ENCODE peak calls at places on chromosomes 12 and 14, in six cellular contexts. H is AG10803; N is brain microvascular endothelial cell; S is dorsolateral prefrontal cortex; E is CD8-positive, alpha-beta memory T cell; R is right lobe of liver. Q is an unnamed sample.

GRCh38 chr12:44381341-44381740 is 494.8 kb downstream of the NELL2 start:
- DNase-seq in H (no peak), N (no peak), S (no peak), E (no peak), R (no peak), Q (no peak)

GRCh38 chr14:20143911-20144310 is 5.3 kb downstream of the OR4N5 start:
- DNase-seq in H (no peak), N (no peak), S (no peak), E (no peak), R (no peak), Q (no peak)

GRCh38 chr12:125684968-125685790 is 619.9 kb downstream of the AACS start:
- DNase-seq in H (no peak), N (no peak), S (no peak), E (no peak), R (no peak), Q (peak)

GRCh38 chr12:131046813-131047788 is 93.4 kb downstream of the ADGRD1 start:
- DNase-seq in H (no peak), N (no peak), S (no peak), E (no peak), R (no peak), Q (no peak)

GRCh38 chr12:89856431-89856830 is 147.8 kb upstream of the ATP2B1 start:
- DNase-seq in H (peak), N (peak), S (no peak), E (no peak), R (no peak), Q (no peak)

GRCh38 chr12:109892748-109893147 is 7.3 kb upstream of the TCHP start:
- DNase-seq in H (no peak), N (no peak), S (no peak), E (peak), R (no peak), Q (no peak)

GRCh38 chr12:40616383-40616900 is 75.8 kb upstream of the CNTN1 start:
- DNase-seq in H (no peak), N (no peak), S (no peak), E (no peak), R (no peak), Q (no peak)

GRCh38 chr12:120474092-120474960 is 4.8 kb upstream of the SRSF9 start:
- DNase-seq in H (peak), N (peak), S (peak), E (no peak), R (no peak), Q (no peak)

GRCh38 chr12:49662998-49663843 is 39.9 kb downstream of the PRPF40B start:
- DNase-seq in H (peak), N (peak), S (peak), E (peak), R (peak), Q (peak)

GRCh38 chr14:62304172-62304571 is 542.0 kb downstream of the SNAPC1 start:
- DNase-seq in H (no peak), N (no peak), S (no peak), E (no peak), R (no peak), Q (no peak)

GRCh38 chr14:76904100-76904739 is 78.0 kb downstream of the LRRC74A start:
- DNase-seq in H (peak), N (peak), S (no peak), E (no peak), R (no peak), Q (peak)

GRCh38 chr12:65876898-65877721 is 52.8 kb downstream of the HMGA2 start:
- DNase-seq in H (no peak), N (no peak), S (no peak), E (no peak), R (no peak), Q (no peak)

GRCh38 chr14:53380041-53380440 is 226.9 kb upstream of the DDHD1 start:
- DNase-seq in H (peak), N (no peak), S (no peak), E (no peak), R (no peak), Q (no peak)

GRCh38 chr14:34640826-34641225 is 10.9 kb upstream of the SNX6 start:
- DNase-seq in H (no peak), N (no peak), S (no peak), E (no peak), R (no peak), Q (no peak)

GRCh38 chr12:54197037-54197909 is 8.5 kb upstream of the SMUG1 start:
- DNase-seq in H (peak), N (no peak), S (no peak), E (no peak), R (no peak), Q (no peak)

GRCh38 chr14:105888151-105888550 is 361.8 kb downstream of the TMEM121 start:
- DNase-seq in H (no peak), N (no peak), S (no peak), E (no peak), R (peak), Q (no peak)

GRCh38 chr12:89648211-89648930 is 60.3 kb downstream of the ATP2B1 start:
- DNase-seq in H (no peak), N (peak), S (no peak), E (no peak), R (no peak), Q (no peak)

GRCh38 chr12:8831116-8831515 is 8.7 kb downstream of the A2ML1 start:
- DNase-seq in H (no peak), N (no peak), S (no peak), E (no peak), R (no peak), Q (no peak)

GRCh38 chr12:34396006-34396860 is 373.9 kb downstream of the ALG10 start:
- DNase-seq in H (no peak), N (no peak), S (peak), E (no peak), R (peak), Q (peak)

GRCh38 chr12:68451261-68452091 is 119.3 kb upstream of the MDM1 start:
- DNase-seq in H (peak), N (peak), S (peak), E (peak), R (peak), Q (peak)

GRCh38 chr12:93982847-93983315 is 165.5 kb upstream of the PLXNC1 start:
- DNase-seq in H (peak), N (peak), S (peak), E (no peak), R (no peak), Q (no peak)

GRCh38 chr14:105150026-105150367 is 18.6 kb downstream of the JAG2 start:
- DNase-seq in H (no peak), N (no peak), S (no peak), E (no peak), R (no peak), Q (no peak)

GRCh38 chr12:51905507-51906438 is 1.5 kb upstream of the ACVRL1 start:
- DNase-seq in H (peak), N (no peak), S (no peak), E (no peak), R (no peak), Q (peak)

GRCh38 chr12:104219908-104220404 is 4.4 kb downstream of the TXNRD1 start:
- DNase-seq in H (peak), N (peak), S (no peak), E (peak), R (no peak), Q (peak)

GRCh38 chr12:80272516-80272915 is 171.5 kb upstream of the PTPRQ start:
- DNase-seq in H (peak), N (no peak), S (no peak), E (no peak), R (no peak), Q (no peak)

GRCh38 chr14:28121512-28122297 is 644.9 kb upstream of the FOXG1 start:
- DNase-seq in H (no peak), N (no peak), S (no peak), E (no peak), R (no peak), Q (no peak)

GRCh38 chr12:31362115-31362758 is 36.3 kb upstream of the SINHCAF start:
- DNase-seq in H (no peak), N (no peak), S (no peak), E (no peak), R (no peak), Q (peak)

GRCh38 chr14:94555991-94556390 is 5.3 kb upstream of the SERPINA4 start:
- DNase-seq in H (no peak), N (no peak), S (no peak), E (no peak), R (no peak), Q (no peak)

GRCh38 chr12:64931321-64931720 is 106.9 kb downstream of the TBC1D30 start:
- DNase-seq in H (no peak), N (no peak), S (no peak), E (no peak), R (no peak), Q (no peak)

GRCh38 chr12:76720068-76720467 is 43.8 kb upstream of the ZDHHC17 start:
- DNase-seq in H (peak), N (peak), S (no peak), E (no peak), R (no peak), Q (no peak)

GRCh38 chr14:99067141-99067920 is 204.7 kb downstream of the BCL11B start:
- DNase-seq in H (no peak), N (no peak), S (no peak), E (no peak), R (peak), Q (no peak)

GRCh38 chr12:86261142-86261541 is 5.0 kb upstream of the MGAT4C start:
- DNase-seq in H (no peak), N (no peak), S (no peak), E (no peak), R (no peak), Q (no peak)

GRCh38 chr14:103488071-103488470 is 34.6 kb downstream of the CKB start:
- DNase-seq in H (no peak), N (no peak), S (no peak), E (no peak), R (no peak), Q (no peak)

GRCh38 chr12:46559311-46559710 is 186.7 kb upstream of the SLC38A2 start:
- DNase-seq in H (peak), N (no peak), S (no peak), E (no peak), R (no peak), Q (no peak)

GRCh38 chr12:989751-990278 is 1.2 kb upstream of the ERC1 start:
- DNase-seq in H (peak), N (peak), S (peak), E (no peak), R (no peak), Q (peak)

GRCh38 chr12:45273717-45274271 is 57.9 kb downstream of the ANO6 start:
- DNase-seq in H (peak), N (peak), S (no peak), E (no peak), R (no peak), Q (no peak)

GRCh38 chr14:53847881-53848280 is 108.7 kb downstream of the BMP4 start:
- DNase-seq in H (no peak), N (no peak), S (no peak), E (no peak), R (no peak), Q (no peak)

GRCh38 chr14:24368562-24369252 is 723 bp downstream of the NFATC4 start:
- DNase-seq in H (peak), N (peak), S (no peak), E (peak), R (no peak), Q (peak)

GRCh38 chr12:116361404-116362223 is 84.1 kb upstream of the MED13L start:
- DNase-seq in H (no peak), N (no peak), S (no peak), E (no peak), R (no peak), Q (peak)

DNA sequence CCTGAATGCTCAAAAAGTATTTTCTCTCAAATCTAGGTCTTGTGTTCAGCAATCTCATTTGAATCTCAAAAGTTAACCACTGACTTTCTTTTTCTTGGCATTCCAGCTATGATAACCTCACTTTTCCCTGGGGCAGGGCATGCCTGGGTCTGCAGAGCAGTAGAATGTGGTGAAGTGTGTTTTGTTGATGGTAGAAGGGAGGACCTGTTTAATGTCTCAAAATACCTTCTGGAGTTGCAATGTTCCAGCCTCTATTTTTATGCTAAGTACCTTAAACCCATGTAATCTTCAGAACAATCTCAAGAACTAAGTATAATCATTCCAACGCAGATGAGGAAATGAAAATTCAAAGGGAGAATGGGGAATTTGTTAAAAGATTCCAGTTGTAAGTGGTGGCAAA is 82.1 kb upstream of the FUT8 start:
- DNase-seq in H (no peak), N (no peak), S (no peak), E (no peak), R (no peak), Q (no peak)
- H3K4me3 ChIP-seq in H (no peak), N (no peak), S (no peak), E (no peak), R (no peak), Q (no peak)

DNA sequence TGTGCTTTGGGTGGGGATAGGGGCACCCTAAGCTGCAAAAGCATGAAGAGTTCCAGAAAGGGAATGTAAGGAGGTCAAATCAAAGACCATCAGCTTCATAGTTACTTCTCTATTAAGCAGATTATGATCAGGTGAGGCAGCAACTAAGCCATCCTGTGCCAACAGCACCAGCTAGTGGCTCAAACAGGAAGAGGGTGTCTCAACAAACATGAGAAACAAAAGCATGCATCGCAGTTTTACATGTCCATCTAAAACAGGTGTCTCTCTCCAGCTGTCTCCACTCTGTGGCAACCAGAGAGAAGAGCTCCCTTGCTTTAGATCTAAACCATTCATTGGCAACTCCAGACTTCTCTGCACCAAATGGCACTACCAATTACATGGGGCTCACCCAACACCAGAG is 52.9 kb downstream of the ACTN1 start:
- DNase-seq in H (no peak), N (no peak), S (no peak), E (no peak), R (no peak), Q (no peak)
- H3K4me3 ChIP-seq in H (no peak), N (no peak), S (no peak), E (no peak), R (no peak), Q (no peak)

GRCh38 chr12:2960996-2961616 is 1.9 kb downstream of the TEAD4 start:
- DNase-seq in H (no peak), N (no peak), S (no peak), E (no peak), R (no peak), Q (no peak)

GRCh38 chr12:2959508-2960431 is 573 bp downstream of the TEAD4 start:
- DNase-seq in H (peak), N (peak), S (no peak), E (no peak), R (no peak), Q (peak)

GRCh38 chr12:2960432-2960956 is 1.3 kb downstream of the TEAD4 start:
- DNase-seq in H (peak), N (peak), S (no peak), E (no peak), R (no peak), Q (no peak)

GRCh38 chr12:2963154-2963759 is 4.1 kb downstream of the TEAD4 start:
- DNase-seq in H (no peak), N (no peak), S (no peak), E (no peak), R (no peak), Q (no peak)

DNA sequence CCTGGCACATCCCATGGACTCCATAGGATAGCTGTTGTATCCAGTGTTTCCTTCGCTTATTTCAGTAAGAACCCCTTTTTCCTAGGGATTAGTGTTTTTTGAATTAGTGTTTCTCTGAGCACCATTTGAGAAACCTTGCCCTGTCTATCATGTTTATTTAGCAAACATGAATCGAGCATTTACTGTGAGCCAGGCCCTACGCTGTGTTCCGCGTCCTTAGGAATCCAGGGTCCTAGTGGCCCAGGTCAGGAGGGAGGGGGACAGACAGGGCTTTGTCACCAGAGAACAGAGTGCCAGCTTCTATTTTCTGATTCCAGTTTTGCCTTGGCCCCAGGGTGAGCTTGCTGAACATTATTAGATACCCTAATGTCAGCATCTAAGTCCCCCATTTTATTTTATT is 2.5 kb downstream of the TEAD4 start:
- DNase-seq in H (no peak), N (no peak), S (no peak), E (no peak), R (no peak), Q (no peak)
- H3K4me3 ChIP-seq in H (peak), N (peak), S (no peak), E (no peak), R (no peak), Q (no peak)

DNA sequence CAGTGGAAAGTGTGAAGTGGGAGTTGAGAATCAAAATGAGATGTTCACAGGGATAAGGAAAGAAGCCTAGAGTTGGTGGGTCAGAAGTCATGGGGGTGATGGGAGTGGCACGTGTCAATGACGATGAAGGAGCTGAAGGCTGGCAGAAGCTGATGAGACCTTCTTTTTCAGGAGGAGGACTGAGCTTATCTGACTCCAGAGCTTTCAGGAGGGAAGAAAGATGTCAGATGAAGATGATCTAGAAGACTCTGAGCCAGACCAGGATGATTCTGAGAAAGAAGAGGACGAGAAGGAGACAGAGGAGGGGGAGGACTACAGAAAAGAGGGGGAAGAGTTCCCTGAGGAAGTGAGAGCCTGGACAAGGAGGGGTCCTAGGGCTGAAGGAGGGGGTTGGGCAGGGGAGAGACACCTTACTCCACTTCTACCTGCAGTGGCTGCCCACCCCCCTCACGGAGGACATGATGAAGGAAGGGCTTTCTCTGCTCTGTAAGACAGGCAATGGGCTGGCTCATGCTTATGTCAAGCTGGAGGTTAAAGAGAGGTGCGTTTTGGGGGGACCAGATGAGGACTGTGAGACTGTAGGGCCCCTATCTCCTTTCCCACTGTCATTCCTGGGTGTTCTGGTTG is 905 bp downstream of the LRRC23 start:
- DNase-seq in H (no peak), N (no peak), S (no peak), E (no peak), R (no peak), Q (no peak)
- H3K4me3 ChIP-seq in H (peak), N (peak), S (peak), E (peak), R (no peak), Q (no peak)

DNA sequence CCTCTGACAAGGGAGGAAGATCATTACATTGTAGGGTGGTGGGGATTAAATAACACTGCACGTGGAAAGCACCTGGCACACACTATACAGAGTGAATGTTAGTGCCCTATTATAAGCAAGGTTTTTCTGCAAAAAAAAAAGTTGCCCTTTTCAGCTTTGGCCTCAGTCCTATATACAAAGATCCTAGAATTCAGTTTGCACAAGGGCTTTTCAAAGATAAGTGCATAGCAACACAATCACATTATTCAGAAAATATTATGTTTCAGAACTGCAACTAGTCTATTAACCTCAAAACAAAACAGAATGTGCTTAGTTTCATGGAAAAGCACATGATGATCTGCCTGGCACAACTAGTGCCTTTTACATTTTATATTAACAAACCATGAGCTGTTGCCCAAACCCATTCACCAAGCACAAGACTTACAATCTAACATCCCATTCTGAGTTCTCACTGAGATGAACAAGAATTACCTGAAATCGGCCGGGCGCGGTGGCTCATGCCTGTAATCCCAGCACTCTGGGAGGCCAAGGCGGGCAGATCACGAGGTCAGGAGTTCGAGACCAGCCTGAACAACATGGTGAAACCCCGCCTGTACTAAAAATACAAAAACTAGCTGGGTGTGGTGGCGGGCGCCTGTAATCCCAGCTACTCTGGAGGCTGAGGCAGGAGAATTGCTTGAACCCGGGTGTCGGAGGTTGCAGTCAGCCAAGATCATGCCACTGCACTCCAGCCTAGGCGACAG is 1.8 kb downstream of the TM7SF3 start:
- DNase-seq in H (no peak), N (no peak), S (no peak), E (no peak), R (no peak), Q (no peak)
- H3K4me3 ChIP-seq in H (no peak), N (no peak), S (peak), E (no peak), R (peak), Q (no peak)

GRCh38 chr14:88791252-88791621 is 1.5 kb downstream of the EML5 start:
- DNase-seq in H (no peak), N (no peak), S (no peak), E (no peak), R (no peak), Q (no peak)
- H3K4me3 ChIP-seq in H (no peak), N (no peak), S (peak), E (no peak), R (no peak), Q (no peak)

GRCh38 chr12:20438307-20438779 is 70.0 kb downstream of the PDE3A start:
- DNase-seq in H (peak), N (peak), S (no peak), E (no peak), R (no peak), Q (no peak)
- H3K4me3 ChIP-seq in H (no peak), N (no peak), S (no peak), E (no peak), R (no peak), Q (no peak)

GRCh38 chr14:91829511-91829910 is 37.8 kb downstream of the TC2N start:
- DNase-seq in H (no peak), N (no peak), S (no peak), E (no peak), R (no peak), Q (no peak)
- H3K4me3 ChIP-seq in H (no peak), N (no peak), S (no peak), E (no peak), R (no peak), Q (no peak)

Q was measured in transverse colon.